ENCODE peak calls at places on chromosome 5, in eight cellular contexts. Z is K562, P is nephron progenitor cell, T is colonic mucosa, M is uterus, C is fibroblast of villous mesenchyme, D is ascending aorta, A is lower lobe of right lung. F is an unnamed sample.

GRCh38 chr5:132080595-132080994 is 7.0 kb downstream of the CSF2 start:
- DNase-seq in D (no peak), C (no peak), M (no peak), T (no peak), P (no peak), A (no peak), Z (no peak), F (no peak)

GRCh38 chr5:142881076-142881466 is 110.9 kb downstream of the ARHGAP26 start:
- DNase-seq in P (no peak), D (no peak), A (no peak), C (peak), Z (no peak), M (no peak), T (no peak), F (peak)

GRCh38 chr5:166722939-166723338 is 1568.5 kb upstream of the WWC1 start:
- DNase-seq in M (no peak), C (peak), A (no peak), Z (no peak), D (no peak), T (no peak), P (no peak), F (peak)

GRCh38 chr5:120367896-120368634 is 96.0 kb upstream of the PRR16 start:
- DNase-seq in P (no peak), M (no peak), T (no peak), C (no peak), A (no peak), Z (no peak), D (no peak), F (no peak)

GRCh38 chr5:173188280-173188679 is 43.9 kb downstream of the BNIP1 start:
- DNase-seq in P (no peak), T (no peak), D (no peak), A (no peak), Z (no peak), C (no peak), M (no peak), F (no peak)

GRCh38 chr5:126004636-126005035 is 418.6 kb upstream of the GRAMD2B start:
- DNase-seq in Z (no peak), C (peak), D (no peak), A (no peak), M (no peak), T (no peak), P (no peak), F (peak)

GRCh38 chr5:139862313-139862712 is 66.7 kb downstream of the PSD2 start:
- DNase-seq in M (no peak), C (no peak), Z (no peak), A (peak), P (no peak), T (no peak), D (no peak), F (peak)

GRCh38 chr5:77882670-77883257 is 106.6 kb upstream of the TBCA start:
- DNase-seq in T (no peak), Z (no peak), M (no peak), C (peak), P (no peak), D (no peak), A (no peak), F (peak)

GRCh38 chr5:143055596-143056330 is 285.6 kb downstream of the ARHGAP26 start:
- DNase-seq in Z (no peak), D (no peak), C (peak), P (no peak), A (no peak), M (no peak), T (no peak), F (peak)

GRCh38 chr5:11383506-11384095 is 520.6 kb downstream of the CTNND2 start:
- DNase-seq in M (no peak), A (no peak), D (no peak), Z (no peak), C (no peak), P (no peak), T (no peak), F (no peak)

GRCh38 chr5:123371575-123372179 is 51.5 kb downstream of the CEP120 start:
- DNase-seq in M (peak), A (peak), P (peak), D (no peak), C (peak), T (peak), Z (peak), F (peak)

GRCh38 chr5:34651791-34652190 is 4.3 kb upstream of the RAI14 start:
- DNase-seq in Z (no peak), C (no peak), P (no peak), M (no peak), A (no peak), T (no peak), D (no peak), F (no peak)

GRCh38 chr5:150700298-150700599 is 613 bp downstream of the RBM22 start:
- DNase-seq in C (no peak), T (no peak), A (no peak), D (no peak), Z (no peak), M (no peak), P (no peak), F (peak)

GRCh38 chr5:74169704-74170103 is 470.8 kb downstream of the ENC1 start:
- DNase-seq in T (no peak), D (no peak), C (no peak), M (no peak), P (no peak), Z (no peak), A (no peak), F (no peak)

GRCh38 chr5:102678267-102679058 is 76.6 kb upstream of the PAM start:
- DNase-seq in T (no peak), A (no peak), Z (no peak), C (no peak), M (no peak), P (no peak), D (no peak), F (peak)

GRCh38 chr5:29197636-29198035 is 1995.8 kb upstream of the CDH6 start:
- DNase-seq in C (no peak), P (no peak), M (no peak), T (no peak), A (no peak), D (no peak), Z (no peak), F (peak)

GRCh38 chr5:22908129-22908528 is 55.0 kb upstream of the CDH12 start:
- DNase-seq in A (no peak), C (peak), D (no peak), M (no peak), T (no peak), P (no peak), Z (no peak), F (peak)

GRCh38 chr5:95660060-95660459 is 13.5 kb downstream of the RFESD start:
- DNase-seq in C (no peak), T (no peak), M (no peak), D (no peak), Z (no peak), P (no peak), A (no peak), F (no peak)

GRCh38 chr5:56078675-56079500 is 84.1 kb upstream of the IL6ST start:
- DNase-seq in M (peak), A (no peak), P (no peak), C (peak), T (no peak), Z (no peak), D (no peak), F (peak)

GRCh38 chr5:33984671-33985124 is at the start of gene SLC45A2:
- DNase-seq in M (no peak), Z (no peak), T (no peak), P (no peak), C (no peak), D (no peak), A (no peak), F (peak)

GRCh38 chr5:120604898-120605297 is 140.8 kb downstream of the PRR16 start:
- DNase-seq in Z (no peak), M (no peak), A (no peak), T (no peak), D (no peak), P (no peak), C (peak), F (peak)

GRCh38 chr5:56029457-56029856 is 34.7 kb upstream of the IL6ST start:
- DNase-seq in M (no peak), C (no peak), P (no peak), T (no peak), D (no peak), A (no peak), Z (no peak), F (no peak)

GRCh38 chr5:171143926-171144325 is 165.1 kb upstream of the TLX3 start:
- DNase-seq in Z (no peak), T (no peak), P (no peak), A (no peak), D (no peak), M (no peak), C (no peak), F (no peak)

GRCh38 chr5:126263567-126264173 is 159.5 kb upstream of the GRAMD2B start:
- DNase-seq in M (no peak), D (no peak), A (no peak), C (no peak), Z (no peak), P (no peak), T (no peak), F (no peak)

GRCh38 chr5:72633649-72634048 is 126.4 kb upstream of the ZNF366 start:
- DNase-seq in A (no peak), T (no peak), D (no peak), C (peak), M (peak), P (no peak), Z (no peak), F (peak)

GRCh38 chr5:66864240-66864884 is 268.2 kb downstream of the MAST4 start:
- DNase-seq in C (no peak), D (no peak), M (no peak), A (no peak), Z (no peak), T (no peak), P (no peak), F (peak)

GRCh38 chr5:2581418-2581817 is 170.1 kb downstream of the IRX2 start:
- DNase-seq in A (no peak), T (no peak), D (no peak), M (no peak), C (no peak), Z (no peak), P (no peak), F (no peak)

DNA sequence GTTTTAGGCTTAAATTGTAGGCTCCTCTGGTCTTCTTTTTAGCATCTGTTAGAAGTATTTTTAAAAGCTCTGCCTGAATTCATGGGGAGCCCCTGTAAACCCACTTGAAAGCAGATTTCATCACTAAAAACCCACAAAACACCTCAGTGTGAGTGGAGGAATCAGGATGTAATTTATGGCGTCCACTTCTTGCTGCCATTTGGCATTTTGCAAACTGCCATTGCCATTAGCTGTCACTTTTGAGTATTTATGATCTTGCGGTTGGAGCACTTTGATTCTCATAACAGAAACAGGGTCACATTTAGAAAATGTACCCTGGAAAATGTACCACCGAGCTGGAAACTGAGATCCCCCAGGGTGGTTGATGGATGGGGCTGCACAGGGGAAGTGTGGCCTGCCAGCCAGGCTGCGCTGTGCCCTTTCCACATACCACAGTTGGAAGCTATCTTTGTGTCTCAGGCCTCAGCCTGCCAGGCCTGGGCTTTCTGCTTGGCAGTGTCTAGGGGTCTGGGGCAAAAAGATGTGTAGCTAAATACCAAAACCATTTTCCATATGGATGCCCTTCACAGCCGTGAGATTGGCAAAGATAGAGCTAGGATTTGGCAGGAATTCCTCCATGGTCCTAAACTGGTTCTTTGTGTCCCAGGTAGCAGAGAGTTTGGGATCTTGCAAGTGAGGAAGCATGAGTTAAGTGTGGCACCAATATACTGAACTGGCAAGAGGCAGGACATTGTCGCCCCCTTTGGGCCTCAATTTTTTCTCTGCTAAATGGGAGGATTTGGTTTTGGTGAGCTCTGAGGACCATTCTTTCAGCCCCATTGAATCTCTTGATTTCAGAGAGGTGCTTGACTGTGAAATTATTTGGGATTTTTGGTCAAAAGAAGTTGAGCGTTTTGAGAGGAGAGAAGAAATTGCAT is 46.2 kb downstream of the GALNT10 start:
- DNase-seq in P (no peak), D (no peak), C (no peak), Z (no peak), A (no peak), M (no peak), T (no peak), F (no peak)
- TF ChIP-seq CTCF in P (no peak), D (no peak), C (no peak), Z (no peak), A (no peak), M (no peak), T (no peak), F (no peak)

GRCh38 chr5:61286446-61287132 is 45.5 kb upstream of the ZSWIM6 start:
- DNase-seq in D (no peak), Z (no peak), A (no peak), M (no peak), C (no peak), T (no peak), P (no peak), F (no peak)

GRCh38 chr5:61290815-61291214 is 41.2 kb upstream of the ZSWIM6 start:
- DNase-seq in T (peak), D (no peak), P (no peak), Z (no peak), A (no peak), C (peak), M (no peak), F (peak)

GRCh38 chr5:61292130-61292672 is 39.9 kb upstream of the ZSWIM6 start:
- DNase-seq in M (no peak), C (no peak), D (no peak), A (no peak), Z (no peak), P (no peak), T (peak), F (no peak)

GRCh38 chr5:61289669-61290363 is 42.2 kb upstream of the ZSWIM6 start:
- DNase-seq in A (no peak), M (no peak), P (no peak), Z (no peak), C (no peak), D (no peak), T (no peak), F (no peak)

DNA sequence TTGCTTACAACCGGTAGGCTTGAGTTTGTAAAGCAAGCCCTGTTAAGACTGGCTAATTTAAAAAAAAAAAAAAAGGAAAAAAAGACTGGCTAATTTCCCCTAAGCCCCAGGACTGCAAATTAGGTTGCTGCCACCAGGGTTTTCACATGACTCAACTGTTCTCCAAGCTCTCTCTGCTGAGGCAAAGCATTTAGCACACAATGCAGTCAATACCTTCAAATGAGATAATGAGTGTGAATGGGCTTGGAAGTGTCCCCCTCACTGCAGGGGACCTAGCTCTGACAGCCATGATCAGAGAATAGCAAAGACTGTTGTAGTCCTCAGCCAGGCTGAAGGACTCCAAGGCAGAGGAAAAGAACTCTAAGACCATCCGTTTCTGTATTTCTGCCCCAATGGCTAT is 42.8 kb upstream of the ZSWIM6 start:
- DNase-seq in M (no peak), D (no peak), Z (no peak), A (no peak), T (no peak), P (no peak), C (no peak), F (no peak)
- TF ChIP-seq CTCF in M (no peak), D (no peak), Z (no peak), A (no peak), T (no peak), P (no peak), C (peak), F (no peak)

GRCh38 chr5:107673368-107674136 is 2.8 kb upstream of the EFNA5 start:
- DNase-seq in P (peak), Z (peak), T (peak), C (peak), D (no peak), A (peak), M (peak), F (peak)
- TF ChIP-seq CTCF in P (peak), Z (peak), T (peak), C (peak), D (peak), A (peak), M (peak), F (peak)

DNA sequence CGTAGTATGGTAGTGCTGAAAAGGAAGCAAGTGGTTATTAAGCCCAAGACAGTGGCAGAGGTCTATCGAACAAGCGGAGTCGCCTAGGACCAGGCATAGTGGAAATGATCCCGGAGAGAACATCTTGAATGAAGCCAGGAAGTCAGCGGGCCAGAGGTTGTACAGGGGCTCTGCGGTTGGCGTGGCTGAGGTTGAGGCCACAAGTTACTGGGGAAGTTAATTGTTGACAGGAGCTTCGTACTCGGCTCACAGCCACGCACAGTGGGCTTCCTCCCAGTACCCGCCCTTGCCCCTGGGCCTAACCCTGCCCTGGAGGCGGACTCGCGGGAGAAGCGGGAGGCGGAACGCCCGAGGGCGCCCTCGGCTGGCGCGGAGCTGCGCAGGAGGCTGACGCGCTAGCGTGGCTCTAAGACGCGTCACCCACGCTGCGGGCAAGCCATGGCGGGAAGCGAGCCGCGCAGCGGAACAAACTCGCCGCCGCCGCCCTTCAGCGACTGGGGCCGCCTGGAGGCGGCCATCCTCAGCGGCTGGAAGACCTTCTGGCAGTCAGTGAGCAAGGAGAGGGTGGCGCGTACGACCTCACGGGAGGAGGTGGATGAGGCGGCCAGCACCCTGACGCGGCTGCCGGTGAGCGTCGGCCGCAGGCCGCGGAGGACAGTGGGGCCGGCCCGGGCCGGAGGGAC is at the start of gene FBXO4:
- DNase-seq in C (peak), D (peak), T (peak), Z (peak), M (peak), P (peak), A (peak), F (peak)
- TF ChIP-seq CTCF in C (peak), D (peak), T (peak), Z (peak), M (peak), P (no peak), A (peak), F (peak)

GRCh38 chr5:78995521-78995920 is 10.4 kb upstream of the ARSB start:
- DNase-seq in M (no peak), C (no peak), P (no peak), D (no peak), Z (no peak), T (no peak), A (no peak), F (no peak)
- TF ChIP-seq CTCF in M (no peak), C (no peak), P (no peak), D (no peak), Z (no peak), T (no peak), A (no peak), F (no peak)

DNA sequence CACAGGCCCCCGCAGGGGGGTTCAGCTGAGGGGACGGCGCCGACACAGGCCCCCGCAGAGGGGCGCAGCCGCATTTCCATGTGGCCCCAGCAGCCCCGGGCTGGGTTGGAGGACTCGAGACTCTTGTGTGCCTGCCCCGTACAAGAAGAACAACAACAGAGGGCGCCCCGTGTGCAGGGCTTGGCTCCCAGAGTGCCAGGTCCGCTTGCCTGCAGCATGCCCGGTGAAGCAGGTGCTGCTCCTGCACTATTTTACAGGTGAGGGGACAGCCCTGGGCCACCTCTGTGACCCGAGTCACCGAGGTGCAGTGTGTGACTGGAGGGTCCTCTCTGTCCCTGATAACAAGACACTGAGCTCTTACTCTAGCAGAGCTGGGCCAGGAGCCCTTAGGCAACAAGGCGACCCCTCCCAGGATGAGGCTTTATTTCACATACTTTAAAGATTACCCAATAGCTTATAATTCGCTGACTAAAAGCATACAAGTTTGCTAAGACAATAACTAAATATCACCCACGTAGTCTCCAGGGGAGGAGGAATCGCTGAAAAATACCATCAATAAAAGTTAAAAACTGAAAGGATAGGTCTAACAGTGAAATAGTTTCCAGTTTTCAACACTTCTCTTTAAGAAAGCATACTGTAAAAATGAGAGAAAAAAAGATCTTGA is 41.7 kb upstream of the SLC9A3 start:
- DNase-seq in Z (no peak), M (no peak), T (peak), C (peak), A (no peak), D (no peak), P (no peak), F (peak)
- TF ChIP-seq CTCF in Z (no peak), M (no peak), T (no peak), C (no peak), A (no peak), D (no peak), P (no peak), F (no peak)

F was measured in fibroblast of pulmonary artery.